ENCODE peak calls at places on chromosomes 16 and 17, in six cellular contexts. Z is transverse colon, A is upper lobe of right lung, R is mucosa of descending colon, T is trophoblast cell, I is heart right ventricle. E is an unnamed sample. For H3K36me3, the result is how much of the 10 kb centered on the place peaks cover.

GRCh38 chr17:16473286-16474011 is 18.5 kb downstream of the LRRC75A start:
- DNase-seq in Z (no peak), A (no peak), R (no peak), T (no peak), I (no peak), E (no peak)

GRCh38 chr16:72291121-72291520 is 119.2 kb upstream of the PMFBP1 start:
- DNase-seq in Z (no peak), A (no peak), R (no peak), T (peak), I (no peak), E (no peak)

GRCh38 chr17:76276461-76277299 is 11.5 kb downstream of the UBALD2 start:
- DNase-seq in Z (no peak), A (no peak), R (no peak), T (peak), I (no peak), E (no peak)

GRCh38 chr17:31329221-31329620 is 7.8 kb upstream of the EVI2A start:
- DNase-seq in Z (no peak), A (no peak), R (no peak), T (peak), I (no peak), E (no peak)

GRCh38 chr16:59478806-59479205 is 744.7 kb upstream of the GOT2 start:
- DNase-seq in Z (no peak), A (no peak), R (no peak), T (no peak), I (no peak), E (no peak)

GRCh38 chr16:85350973-85351372 is 238.7 kb upstream of the CIBAR2 start:
- DNase-seq in Z (peak), A (peak), R (peak), T (no peak), I (peak), E (peak)

GRCh38 chr16:31301708-31302400 is 42.1 kb downstream of the ITGAM start:
- DNase-seq in Z (no peak), A (no peak), R (no peak), T (peak), I (no peak), E (no peak)

GRCh38 chr16:27640277-27640600 is 90.3 kb downstream of the KATNIP start:
- DNase-seq in Z (no peak), A (no peak), R (no peak), T (no peak), I (no peak), E (no peak)

GRCh38 chr17:75995385-75995925 is 5.2 kb upstream of the CDK3 start:
- DNase-seq in Z (no peak), A (no peak), R (peak), T (no peak), I (no peak), E (no peak)

GRCh38 chr17:78013683-78014467 is 55.4 kb downstream of the TNRC6C start:
- DNase-seq in Z (peak), A (no peak), R (no peak), T (peak), I (no peak), E (peak)

GRCh38 chr17:46866747-46867146 is 15.4 kb downstream of the WNT9B start:
- DNase-seq in Z (no peak), A (no peak), R (no peak), T (no peak), I (no peak), E (no peak)

GRCh38 chr16:50655558-50656055 is 25.5 kb downstream of the SNX20 start:
- DNase-seq in Z (no peak), A (no peak), R (no peak), T (no peak), I (no peak), E (no peak)

GRCh38 chr17:51508048-51508447 is 247.7 kb downstream of the UTP18 start:
- DNase-seq in Z (no peak), A (no peak), R (no peak), T (no peak), I (no peak), E (no peak)

GRCh38 chr17:74712756-74713155 is at the start of gene CD300LF:
- DNase-seq in Z (peak), A (peak), R (no peak), T (peak), I (no peak), E (no peak)

GRCh38 chr16:89297156-89297869 is 79.8 kb downstream of the ZNF778 start:
- DNase-seq in Z (no peak), A (no peak), R (no peak), T (no peak), I (no peak), E (no peak)

GRCh38 chr17:31008374-31009035 is 37.7 kb downstream of the RNF135 start:
- DNase-seq in Z (peak), A (peak), R (peak), T (peak), I (peak), E (peak)

GRCh38 chr17:77068915-77069314 is 71.9 kb upstream of the SEC14L1 start:
- DNase-seq in Z (no peak), A (no peak), R (no peak), T (peak), I (no peak), E (no peak)

GRCh38 chr16:14527411-14528044 is 102.5 kb downstream of the PARN start:
- DNase-seq in Z (no peak), A (no peak), R (no peak), T (peak), I (no peak), E (no peak)

GRCh38 chr16:67873435-67874146 is 739 bp downstream of the EDC4 start:
- DNase-seq in Z (peak), A (no peak), R (no peak), T (no peak), I (no peak), E (no peak)

GRCh38 chr17:80277751-80278671 is 17.4 kb downstream of the RNF213 start:
- DNase-seq in Z (no peak), A (no peak), R (peak), T (no peak), I (no peak), E (no peak)

GRCh38 chr16:86510465-86511261 is at the start of gene FOXF1:
- DNase-seq in Z (no peak), A (no peak), R (no peak), T (no peak), I (peak), E (no peak)

GRCh38 chr17:19741832-19742457 is 6.2 kb downstream of the ALDH3A1 start:
- DNase-seq in Z (no peak), A (no peak), R (no peak), T (no peak), I (no peak), E (no peak)

DNA sequence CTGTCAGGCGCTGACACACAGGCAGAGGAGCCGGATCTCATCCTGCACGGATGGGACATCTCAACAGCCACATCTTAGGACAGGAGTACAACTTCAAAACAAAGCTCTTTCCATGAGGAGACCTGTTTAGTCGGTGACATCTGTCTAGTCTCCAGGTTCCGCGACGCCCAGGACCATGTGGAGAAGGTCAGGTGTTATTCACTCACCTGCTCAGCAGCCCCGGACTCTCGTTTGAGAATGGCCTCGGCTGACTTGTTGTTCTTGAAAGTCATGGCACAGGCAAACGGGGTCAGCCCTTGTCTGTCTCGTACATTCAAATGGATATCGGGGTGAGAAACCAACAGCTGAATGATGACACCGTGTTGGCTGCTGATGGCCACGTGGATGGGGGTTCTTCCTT is 35.7 kb downstream of the CYB5D2 start:
- DNase-seq in Z (no peak), A (peak), R (no peak), T (no peak), I (no peak), E (no peak)
- H3K36me3 ChIP-seq in Z (under half), A (half or more), R (under half), T (half or more), I (under half), E (half or more)

DNA sequence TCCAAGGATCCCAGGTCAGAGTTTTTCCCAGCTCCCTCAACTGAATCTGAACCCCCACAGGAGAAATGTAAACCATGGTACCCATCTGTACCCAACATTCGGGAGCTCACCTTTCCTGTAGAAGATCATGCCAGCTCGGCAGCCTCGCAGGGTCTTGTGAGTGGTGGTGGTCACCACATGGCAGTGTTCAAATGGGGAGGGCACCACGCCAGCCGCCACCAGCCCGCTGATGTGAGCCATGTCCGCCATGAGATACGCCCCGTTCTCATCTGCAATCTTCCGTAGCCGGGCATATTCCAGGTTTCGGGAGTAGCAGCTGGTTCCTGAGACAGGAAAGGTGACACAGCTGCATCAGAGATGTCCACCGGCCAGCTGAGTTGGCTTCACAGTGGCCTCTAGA is 23.4 kb downstream of the SHMT1 start:
- DNase-seq in Z (no peak), A (no peak), R (no peak), T (no peak), I (no peak), E (no peak)
- H3K36me3 ChIP-seq in Z (under half), A (under half), R (under half), T (under half), I (under half), E (half or more)

DNA sequence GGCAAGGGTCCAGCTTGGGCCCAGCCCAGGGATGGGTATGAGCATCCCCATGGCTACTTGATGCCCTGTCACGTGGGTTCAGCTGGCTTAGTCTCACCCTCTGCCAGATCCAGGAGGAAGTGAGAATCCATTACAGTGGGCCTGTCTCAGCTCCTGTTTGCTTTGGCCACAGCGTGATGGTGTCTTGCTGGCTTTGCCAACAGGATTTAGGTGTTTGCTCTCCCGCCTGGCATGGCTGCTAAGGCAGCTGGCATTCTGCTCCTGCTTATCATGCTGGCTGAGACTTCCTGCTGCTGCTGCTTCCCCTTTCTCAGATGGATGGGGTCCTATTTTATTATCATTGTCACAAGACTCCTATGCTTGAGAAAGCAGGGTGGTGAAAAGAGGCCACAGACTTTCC is 28.3 kb upstream of the HOXB13 start:
- DNase-seq in Z (no peak), A (no peak), R (no peak), T (no peak), I (no peak), E (no peak)
- H3K36me3 ChIP-seq in Z (under half), A (under half), R (under half), T (under half), I (under half), E (under half)

DNA sequence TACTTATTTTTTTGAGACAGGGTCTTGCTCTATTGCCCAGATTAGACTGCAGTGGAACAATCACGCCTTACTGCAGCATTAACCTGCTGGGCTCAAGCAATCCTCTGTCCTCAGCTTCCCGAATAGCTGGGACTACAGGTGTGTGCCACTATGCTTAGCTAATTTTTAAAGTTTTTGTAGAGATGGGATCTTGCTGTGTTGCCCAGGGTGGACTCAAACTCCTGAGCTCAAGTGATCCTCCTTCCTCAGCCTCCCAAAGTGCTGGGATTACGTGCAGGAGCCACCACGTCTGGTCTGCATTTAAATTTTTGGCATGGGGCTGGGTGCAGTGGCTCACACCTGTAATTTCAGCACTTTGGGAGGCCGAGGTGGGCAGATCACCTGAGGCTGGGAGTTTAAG is 41.0 kb upstream of the INTS2 start:
- DNase-seq in Z (no peak), A (no peak), R (no peak), T (no peak), I (no peak), E (no peak)
- H3K36me3 ChIP-seq in Z (under half), A (half or more), R (under half), T (under half), I (under half), E (half or more)

GRCh38 chr17:57999496-58000017 is 7.5 kb downstream of the SRSF1 start:
- DNase-seq in Z (no peak), A (no peak), R (no peak), T (peak), I (no peak), E (peak)

GRCh38 chr17:58002973-58003372 is 4.1 kb downstream of the SRSF1 start:
- DNase-seq in Z (no peak), A (no peak), R (no peak), T (no peak), I (no peak), E (no peak)

GRCh38 chr17:58002558-58002957 is 4.5 kb downstream of the SRSF1 start:
- DNase-seq in Z (no peak), A (no peak), R (no peak), T (no peak), I (no peak), E (no peak)

GRCh38 chr17:58002154-58002553 is 4.9 kb downstream of the SRSF1 start:
- DNase-seq in Z (no peak), A (no peak), R (no peak), T (no peak), I (no peak), E (no peak)

DNA sequence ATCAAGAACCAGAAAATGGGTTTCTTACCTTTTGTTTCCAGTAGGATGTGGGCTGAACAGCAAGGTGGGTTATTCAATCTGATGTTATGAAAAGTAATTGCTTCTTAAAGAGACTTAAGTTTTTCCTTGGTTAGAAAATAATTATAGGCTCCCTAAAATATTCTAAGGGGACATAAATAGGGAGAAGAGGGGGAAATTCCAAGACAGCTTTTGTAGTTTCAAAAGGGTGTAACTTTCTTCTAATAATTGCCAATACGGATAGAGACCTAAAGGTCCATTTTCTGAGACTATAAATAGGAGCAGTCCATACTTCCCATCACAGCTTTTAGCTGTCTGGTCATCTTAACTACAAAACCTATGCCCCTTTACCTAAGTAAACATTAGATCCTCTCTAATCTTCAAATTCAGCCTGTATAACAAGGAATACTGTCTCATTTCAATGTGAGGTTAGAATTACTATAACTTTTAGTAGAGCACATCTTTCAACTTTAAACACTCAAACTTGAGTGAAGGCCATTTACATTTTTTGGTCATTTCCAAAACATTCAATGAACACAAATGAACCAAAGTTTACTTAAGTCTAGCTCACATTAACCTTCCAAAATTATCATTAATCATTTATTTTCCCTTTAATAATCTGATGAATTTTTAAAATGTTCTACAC is 5.5 kb downstream of the SRSF1 start:
- DNase-seq in Z (no peak), A (no peak), R (no peak), T (no peak), I (no peak), E (no peak)
- H3K36me3 ChIP-seq in Z (under half), A (half or more), R (under half), T (under half), I (under half), E (half or more)

DNA sequence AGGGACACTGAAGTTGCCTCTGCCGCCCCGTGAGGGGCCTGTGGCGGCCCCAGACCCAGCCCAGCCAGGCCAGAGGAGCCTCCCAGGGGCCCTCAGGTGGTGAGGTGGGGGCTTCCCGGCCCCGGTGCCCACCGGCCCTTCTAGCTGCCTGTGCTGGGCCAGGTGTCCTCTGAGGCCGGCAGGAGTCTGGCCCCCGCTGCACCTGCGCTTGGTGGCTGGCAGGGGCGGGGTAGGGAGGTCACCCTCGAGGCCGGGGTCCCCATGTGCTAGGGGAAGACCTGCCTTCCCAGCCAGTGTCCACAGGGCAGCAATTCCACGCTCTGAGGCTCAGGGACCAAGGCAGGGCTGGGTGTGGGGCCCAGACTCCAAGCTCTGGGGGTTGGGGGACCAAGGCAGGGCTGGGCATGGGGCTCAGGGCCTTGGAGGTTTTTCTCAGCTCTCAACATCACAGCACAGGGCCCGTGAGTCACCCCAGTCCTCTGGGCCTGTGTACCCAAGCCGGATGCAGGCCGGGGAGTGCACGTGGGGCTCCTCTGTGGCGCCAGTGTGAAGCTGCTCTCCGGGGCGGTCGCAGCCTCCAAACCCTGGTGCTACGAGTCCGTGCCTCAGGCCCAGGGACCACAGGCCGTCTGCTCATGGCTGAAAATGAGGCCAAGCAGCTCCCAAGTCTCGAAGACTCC is 1.3 kb upstream of the CCDC154 start:
- DNase-seq in Z (no peak), A (no peak), R (no peak), T (no peak), I (no peak), E (no peak)
- H3K36me3 ChIP-seq in Z (under half), A (under half), R (under half), T (half or more), I (under half), E (under half)